ENCODE peak calls at places on chromosomes 4 and X, in eight cellular contexts. Y is activated CD4-positive, alpha-beta T cell treated with anti-CD3 and anti-CD28 coated beads, Interleukin-2, amount 50 U/mL, for 1 hour; A is activated T-cell treated with anti-CD3 and anti-CD28 coated beads, Interleukin-2, amount 50 U/mL, for 24 hours; S is NT2/D1; Q is coronary artery; V is CD14-positive monocyte; C is GM06990; X is hypothalamus. N is an unnamed sample.
A peak's percentile ranks its signal among the peaks of the same experiment; 100 is the strongest.

GRCh38 chr4:187090401-187090800 is 366.7 kb upstream of the FAT1 start:
- DNase-seq in Y (no peak), A (no peak), S (no peak), Q (no peak), V (no peak), C (no peak), X (no peak), N (no peak)

GRCh38 chr4:115274545-115274944 is 161.1 kb upstream of the NDST4 start:
- DNase-seq in Y (no peak), A (no peak), S (no peak), Q (no peak), V (no peak), C (no peak), X (no peak), N (no peak)

GRCh38 chr4:6942238-6942800 is 32.7 kb downstream of the TBC1D14 start:
- DNase-seq in Y (peak; percentile 21), A (peak; percentile 51), S (no peak), Q (no peak), V (peak; percentile 57), C (no peak), X (no peak), N (no peak)

GRCh38 chr4:25654031-25654970 is 1.4 kb upstream of the SLC34A2 start:
- DNase-seq in Y (no peak), A (no peak), S (no peak), Q (no peak), V (peak; percentile 25), C (no peak), X (no peak), N (no peak)

GRCh38 chr4:61149278-61149677 is 50.8 kb upstream of the ADGRL3 start:
- DNase-seq in Y (no peak), A (no peak), S (no peak), Q (no peak), V (no peak), C (no peak), X (no peak), N (no peak)

GRCh38 chr4:156941940-156942548 is 29.6 kb downstream of the PDGFC start:
- DNase-seq in Y (no peak), A (no peak), S (peak; percentile 6), Q (peak; percentile 81), V (no peak), C (no peak), X (no peak), N (peak; percentile 62)

GRCh38 chrX:116384406-116384805 is 52.0 kb upstream of the SLC6A14 start:
- DNase-seq in Y (no peak), A (no peak), S (no peak), Q (no peak), V (no peak), C (no peak), X (no peak), N (no peak)

GRCh38 chr4:182564966-182565365 is 321.8 kb downstream of the TENM3 start:
- DNase-seq in Y (no peak), A (no peak), S (no peak), Q (no peak), V (no peak), C (no peak), X (no peak), N (no peak)

GRCh38 chr4:2284934-2285664 is 23.2 kb upstream of the MXD4 start:
- DNase-seq in Y (no peak), A (no peak), S (no peak), Q (no peak), V (no peak), C (no peak), X (no peak), N (no peak)

GRCh38 chrX:20397587-20397986 is 130.9 kb upstream of the RPS6KA3 start:
- DNase-seq in Y (no peak), A (no peak), S (no peak), Q (no peak), V (no peak), C (no peak), X (no peak), N (no peak)

GRCh38 chrX:12007881-12008280 is 130.4 kb upstream of the FRMPD4 start:
- DNase-seq in Y (no peak), A (no peak), S (no peak), Q (no peak), V (no peak), C (no peak), X (no peak), N (no peak)

GRCh38 chrX:122269243-122269781 is 914.8 kb upstream of the GRIA3 start:
- DNase-seq in Y (no peak), A (no peak), S (no peak), Q (no peak), V (no peak), C (no peak), X (no peak), N (no peak)

GRCh38 chr4:176563591-176563990 is 229.1 kb downstream of the VEGFC start:
- DNase-seq in Y (no peak), A (no peak), S (no peak), Q (no peak), V (no peak), C (no peak), X (no peak), N (no peak)

GRCh38 chr4:125682730-125683129 is 368.0 kb downstream of the FAT4 start:
- DNase-seq in Y (no peak), A (no peak), S (no peak), Q (no peak), V (no peak), C (no peak), X (no peak), N (no peak)

GRCh38 chr4:122635205-122635604 is 14.3 kb upstream of the IL21 start:
- DNase-seq in Y (no peak), A (no peak), S (no peak), Q (no peak), V (no peak), C (no peak), X (no peak), N (no peak)

GRCh38 chr4:107826427-107826980 is 1.8 kb downstream of the SGMS2 start:
- DNase-seq in Y (no peak), A (no peak), S (no peak), Q (no peak), V (no peak), C (no peak), X (no peak), N (no peak)

GRCh38 chr4:55887594-55887993 is 34.1 kb downstream of the EXOC1 start:
- DNase-seq in Y (no peak), A (no peak), S (no peak), Q (no peak), V (no peak), C (no peak), X (no peak), N (no peak)

GRCh38 chrX:109902665-109903064 is 100.2 kb upstream of the TMEM164 start:
- DNase-seq in Y (no peak), A (no peak), S (no peak), Q (no peak), V (no peak), C (no peak), X (no peak), N (no peak)

GRCh38 chr4:89619230-89619962 is 217.6 kb downstream of the SNCA start:
- DNase-seq in Y (no peak), A (no peak), S (no peak), Q (no peak), V (no peak), C (no peak), X (no peak), N (no peak)

GRCh38 chr4:53640576-53641459 is 49.5 kb upstream of the LNX1 start:
- DNase-seq in Y (no peak), A (no peak), S (no peak), Q (no peak), V (no peak), C (peak; percentile 48), X (no peak), N (peak; percentile 65)

GRCh38 chr4:958314-958665 is 15.1 kb downstream of the DGKQ start:
- DNase-seq in Y (no peak), A (no peak), S (no peak), Q (no peak), V (no peak), C (no peak), X (no peak), N (no peak)

GRCh38 chrX:1659664-1660461 is 45.0 kb downstream of the ASMT start:
- DNase-seq in Y (no peak), A (no peak), S (no peak), Q (no peak), V (no peak), C (no peak), X (no peak), N (no peak)

GRCh38 chr4:184444953-184445309 is 29.4 kb downstream of the IRF2 start:
- DNase-seq in Y (peak; percentile 7), A (peak; percentile 47), S (no peak), Q (no peak), V (peak; percentile 74), C (peak; percentile 49), X (no peak), N (no peak)

GRCh38 chrX:39296472-39296871 is 495.2 kb downstream of the MID1IP1 start:
- DNase-seq in Y (no peak), A (no peak), S (no peak), Q (no peak), V (no peak), C (no peak), X (no peak), N (no peak)

GRCh38 chrX:47169726-47170515 is 23.7 kb upstream of the UBA1 start:
- DNase-seq in Y (no peak), A (no peak), S (no peak), Q (peak; percentile 68), V (no peak), C (no peak), X (no peak), N (no peak)